ENCODE peak calls at places on chromosomes 7 and 10, in five cellular contexts. N is WTC11, W is K562, B is HepG2, L is H1. V is an unnamed sample.

GRCh38 chr7:80614911-80615310 is 23.5 kb upstream of the CD36 start:
- DNase-seq in N (no peak), W (no peak), B (no peak), L (no peak), V (no peak)

GRCh38 chr7:157404845-157405481 is 68.2 kb downstream of the DNAJB6 start:
- DNase-seq in N (no peak), W (peak), B (no peak), L (no peak), V (no peak)

GRCh38 chr10:47022311-47023131 is 111.3 kb downstream of the PTPN20 start:
- DNase-seq in N (no peak), W (no peak), B (no peak), L (no peak), V (no peak)

GRCh38 chr10:124091646-124092269 is 1.6 kb downstream of the CHST15 start:
- DNase-seq in N (peak), W (no peak), B (no peak), L (no peak), V (no peak)

GRCh38 chr7:151716339-151716722 is 160.6 kb downstream of the PRKAG2 start:
- DNase-seq in N (no peak), W (no peak), B (no peak), L (no peak), V (no peak)

GRCh38 chr10:18158698-18159342 is 18.6 kb downstream of the CACNB2 start:
- DNase-seq in N (no peak), W (no peak), B (no peak), L (no peak), V (no peak)

GRCh38 chr10:91996266-91996665 is 72.7 kb downstream of the BTAF1 start:
- DNase-seq in N (no peak), W (no peak), B (no peak), L (no peak), V (no peak)

GRCh38 chr7:82230826-82231581 is 212.6 kb downstream of the CACNA2D1 start:
- DNase-seq in N (no peak), W (no peak), B (no peak), L (no peak), V (no peak)

GRCh38 chr7:30744075-30744417 is 7.9 kb upstream of the INMT start:
- DNase-seq in N (no peak), W (no peak), B (no peak), L (no peak), V (no peak)

GRCh38 chr10:96673318-96674099 is 46.8 kb downstream of the PIK3AP1 start:
- DNase-seq in N (no peak), W (no peak), B (peak), L (no peak), V (peak)

GRCh38 chr10:118792501-118792900 is 37.7 kb upstream of the CACUL1 start:
- DNase-seq in N (no peak), W (no peak), B (no peak), L (no peak), V (no peak)

GRCh38 chr10:99329891-99330674 is 927 bp downstream of the CNNM1 start:
- DNase-seq in N (peak), W (no peak), B (no peak), L (no peak), V (no peak)

GRCh38 chr10:78892383-78893191 is 176.2 kb upstream of the ZMIZ1 start:
- DNase-seq in N (no peak), W (no peak), B (no peak), L (no peak), V (no peak)

GRCh38 chr10:3757638-3758490 is 27.1 kb downstream of the KLF6 start:
- DNase-seq in N (no peak), W (no peak), B (no peak), L (no peak), V (peak)

GRCh38 chr7:155862516-155863257 is 50.4 kb upstream of the SHH start:
- DNase-seq in N (no peak), W (peak), B (no peak), L (no peak), V (no peak)

GRCh38 chr7:155864271-155864985 is 52.2 kb upstream of the SHH start:
- DNase-seq in N (no peak), W (no peak), B (no peak), L (no peak), V (no peak)

GRCh38 chr7:155862088-155862487 is 49.8 kb upstream of the SHH start:
- DNase-seq in N (no peak), W (no peak), B (no peak), L (no peak), V (no peak)

GRCh38 chr7:155864991-155865690 is 52.9 kb upstream of the SHH start:
- DNase-seq in N (no peak), W (no peak), B (no peak), L (no peak), V (no peak)

GRCh38 chr7:155863721-155864151 is 51.5 kb upstream of the SHH start:
- DNase-seq in N (no peak), W (no peak), B (no peak), L (no peak), V (no peak)
- TF ChIP-seq SP1 in N (no peak), W (no peak), B (no peak), L (no peak), V (no peak)

GRCh38 chr10:116688241-116688711 is 54.1 kb downstream of the HSPA12A start:
- DNase-seq in N (no peak), W (no peak), B (no peak), L (no peak), V (no peak)
- TF ChIP-seq ATF2 in N (no peak), W (no peak), B (no peak), L (no peak), V (no peak)

GRCh38 chr10:16274911-16275310 is 161.9 kb upstream of the PTER start:
- DNase-seq in N (no peak), W (no peak), B (no peak), L (no peak), V (no peak)
- TF ChIP-seq SP1 in N (no peak), W (no peak), B (no peak), L (no peak), V (no peak)

GRCh38 chr7:26101471-26102151 is 50.4 kb upstream of the NFE2L3 start:
- DNase-seq in N (peak), W (no peak), B (peak), L (no peak), V (no peak)
- TF ChIP-seq ATF2 in N (no peak), W (no peak), B (no peak), L (no peak), V (no peak)

GRCh38 chr10:10515479-10516204 is 502.0 kb upstream of the CELF2 start:
- DNase-seq in N (no peak), W (no peak), B (no peak), L (no peak), V (no peak)
- TF ChIP-seq SP1 in N (no peak), W (no peak), B (no peak), L (no peak), V (no peak)

GRCh38 chr7:121485457-121486243 is 89.5 kb upstream of the FAM3C start:
- DNase-seq in N (no peak), W (no peak), B (no peak), L (no peak), V (no peak)

GRCh38 chr7:121480058-121480457 is 84.0 kb upstream of the FAM3C start:
- DNase-seq in N (no peak), W (no peak), B (peak), L (no peak), V (no peak)

GRCh38 chr7:121479466-121479865 is 83.4 kb upstream of the FAM3C start:
- DNase-seq in N (no peak), W (no peak), B (no peak), L (no peak), V (no peak)

GRCh38 chr7:121484089-121484763 is 88.1 kb upstream of the FAM3C start:
- DNase-seq in N (no peak), W (no peak), B (no peak), L (no peak), V (no peak)

DNA sequence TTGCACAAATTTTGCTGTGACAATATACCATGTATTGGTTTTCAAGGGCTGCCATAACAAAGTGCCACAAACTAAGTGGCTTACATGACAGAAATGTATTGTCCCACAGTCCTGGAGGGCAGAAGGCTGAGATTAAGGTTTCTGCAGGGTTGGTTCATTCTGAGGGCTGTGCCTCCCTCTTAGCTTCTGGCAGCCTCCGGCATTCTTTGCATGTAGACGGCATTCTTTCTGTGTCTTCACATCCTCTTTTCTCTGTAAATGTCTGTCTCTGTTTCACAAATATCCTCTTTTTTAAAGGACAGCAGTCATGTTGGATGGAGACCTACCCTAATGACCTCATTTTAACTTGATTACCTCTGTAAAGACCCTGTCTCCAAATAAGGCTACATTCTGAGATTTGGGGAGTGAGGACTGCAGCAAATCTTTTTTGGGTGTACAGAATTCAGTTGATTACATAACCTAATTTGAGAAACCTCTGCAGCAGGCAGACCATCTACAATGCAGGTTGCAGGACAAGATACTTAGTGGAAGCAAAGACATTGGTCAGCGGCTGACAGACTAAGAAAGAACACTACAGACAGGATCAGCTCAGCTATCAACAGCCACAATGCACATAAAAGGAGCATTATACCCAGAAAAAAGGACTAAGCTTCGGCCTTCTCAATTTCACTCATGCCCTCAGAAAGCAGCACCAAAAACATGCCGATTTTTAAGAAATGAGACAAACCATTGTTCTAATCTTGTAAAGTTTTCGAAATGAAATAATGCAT is 84.6 kb upstream of the FAM3C start:
- DNase-seq in N (no peak), W (no peak), B (no peak), L (no peak), V (no peak)
- TF ChIP-seq ATF2 in N (no peak), W (no peak), B (no peak), L (no peak), V (no peak)

DNA sequence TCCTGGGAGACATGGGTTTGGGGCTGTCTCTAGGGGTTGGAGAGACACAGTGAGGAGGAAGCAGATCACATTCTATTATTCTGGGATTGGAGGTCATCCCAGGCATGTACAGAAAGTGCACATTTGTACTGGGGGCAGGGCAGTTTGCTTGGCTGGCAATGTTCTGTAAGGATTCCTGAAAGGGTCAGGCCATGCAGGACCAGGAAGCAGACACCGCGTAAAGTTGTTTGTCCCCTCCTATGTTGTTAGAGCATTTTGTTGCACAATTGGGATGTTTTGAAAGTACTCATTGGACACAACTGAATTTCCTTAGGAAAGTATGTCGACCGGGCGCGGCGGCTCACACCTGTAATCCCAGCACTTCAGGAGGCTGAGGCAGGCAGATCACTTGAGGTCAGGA is 12.5 kb downstream of the LYZL2 start:
- DNase-seq in N (no peak), W (no peak), B (peak), L (no peak), V (no peak)
- TF ChIP-seq SP1 in N (no peak), W (no peak), B (no peak), L (no peak), V (no peak)

DNA sequence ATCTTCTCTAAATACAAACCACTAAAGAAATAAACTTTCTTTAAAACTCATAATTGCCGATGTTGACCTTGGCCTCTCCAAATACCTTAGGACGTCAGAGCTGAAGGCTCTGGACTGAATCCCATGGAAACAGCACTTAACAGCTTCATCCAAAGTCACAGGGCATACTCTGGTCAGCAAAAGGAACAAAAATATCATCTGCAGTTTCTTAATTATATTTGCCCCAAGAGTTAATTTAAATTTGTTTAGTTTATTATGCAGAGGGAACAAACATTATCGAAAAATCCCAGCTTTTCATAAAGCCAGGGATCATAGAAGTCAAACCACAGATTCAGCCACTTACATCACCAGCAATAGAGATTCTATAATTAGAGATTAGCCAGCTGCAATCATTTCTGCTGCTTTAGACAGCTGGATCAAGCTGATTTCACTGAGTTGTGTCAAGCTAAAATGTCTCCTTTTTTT is 20.5 kb upstream of the FAM13C start:
- DNase-seq in N (no peak), W (no peak), B (no peak), L (no peak), V (no peak)
- TF ChIP-seq ATF2 in N (no peak), W (no peak), B (no peak), L (no peak), V (no peak)

DNA sequence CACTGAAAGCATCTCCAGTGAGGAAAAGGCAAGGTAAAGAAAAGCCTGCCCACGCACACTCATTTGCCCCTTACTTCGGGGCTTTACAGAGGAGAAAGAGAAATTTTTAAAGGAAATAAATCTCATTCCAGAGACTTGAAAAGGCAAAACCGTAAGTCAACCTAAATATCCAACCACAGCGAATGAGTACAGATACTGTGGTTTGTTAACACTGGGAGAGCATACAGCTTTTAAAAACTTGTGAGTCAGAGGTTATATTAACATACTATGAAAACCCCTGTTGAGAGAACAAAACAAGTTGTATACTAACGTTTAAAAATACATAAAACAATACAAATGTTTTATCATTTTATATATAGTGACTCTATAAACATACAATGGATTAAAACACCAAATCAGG is 28.6 kb upstream of the ST7 start:
- DNase-seq in N (no peak), W (no peak), B (no peak), L (no peak), V (no peak)
- TF ChIP-seq SP1 in N (no peak), W (no peak), B (no peak), L (no peak), V (no peak)

GRCh38 chr10:77309103-77310013 is 328.2 kb downstream of the KCNMA1 start:
- DNase-seq in N (no peak), W (no peak), B (no peak), L (no peak), V (no peak)

GRCh38 chr10:77313066-77313750 is 324.4 kb downstream of the KCNMA1 start:
- DNase-seq in N (no peak), W (no peak), B (no peak), L (no peak), V (no peak)

GRCh38 chr10:77308084-77308732 is 329.4 kb downstream of the KCNMA1 start:
- DNase-seq in N (no peak), W (no peak), B (no peak), L (no peak), V (no peak)

GRCh38 chr10:77310288-77310687 is 327.3 kb downstream of the KCNMA1 start:
- DNase-seq in N (no peak), W (no peak), B (no peak), L (no peak), V (no peak)

DNA sequence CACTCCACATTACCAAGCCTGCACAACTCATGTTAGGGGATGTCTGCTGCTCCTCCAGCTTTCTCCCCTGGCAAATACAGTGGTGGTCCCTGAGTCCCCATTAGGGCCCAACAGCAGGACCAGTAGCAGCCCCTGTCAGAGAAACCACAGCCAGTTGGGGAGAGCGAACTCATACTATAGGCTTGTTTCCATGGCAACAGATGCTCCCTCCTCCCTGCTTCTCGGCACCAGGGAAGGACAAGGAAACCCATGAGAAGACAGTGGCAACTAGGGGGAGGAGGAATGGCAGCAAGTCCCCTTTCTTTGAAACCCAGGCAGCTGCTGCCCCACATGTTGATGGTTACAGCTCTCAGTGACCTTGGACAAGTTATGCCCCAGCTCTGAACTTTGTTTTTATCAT is 326.4 kb downstream of the KCNMA1 start:
- DNase-seq in N (peak), W (no peak), B (no peak), L (no peak), V (no peak)
- TF ChIP-seq ATF2 in N (no peak), W (no peak), B (no peak), L (no peak), V (no peak)

V was measured in GM12878.